ENCODE peak calls at places on chromosome 18, in nine cellular contexts. One of them, this sample, is unnamed.

GRCh38 chr18:55384551-55385275 is 203.3 kb downstream of the TCF4 start:
- DNase-seq in hepatocyte: no peak
- DNase-seq in AG04450: no peak
- DNase-seq in kidney: no peak
- DNase-seq in tibial artery: no peak
- DNase-seq in neural progenitor cell: peak
- DNase-seq in A673: peak
- DNase-seq in HCT116: no peak
- DNase-seq in foreskin fibroblast: no peak
- DNase-seq in this sample: no peak

GRCh38 chr18:65175681-65176080 is 575.1 kb upstream of the CDH7 start:
- DNase-seq in hepatocyte: no peak
- DNase-seq in AG04450: no peak
- DNase-seq in kidney: no peak
- DNase-seq in tibial artery: no peak
- DNase-seq in neural progenitor cell: no peak
- DNase-seq in A673: no peak
- DNase-seq in HCT116: no peak
- DNase-seq in foreskin fibroblast: no peak
- DNase-seq in this sample: no peak

GRCh38 chr18:11989174-11989573 is 7.9 kb downstream of the IMPA2 start:
- DNase-seq in hepatocyte: no peak
- DNase-seq in AG04450: no peak
- DNase-seq in kidney: peak
- DNase-seq in tibial artery: no peak
- DNase-seq in neural progenitor cell: no peak
- DNase-seq in A673: no peak
- DNase-seq in HCT116: no peak
- DNase-seq in foreskin fibroblast: no peak
- DNase-seq in this sample: no peak

GRCh38 chr18:45825258-45825744 is at the start of gene SIGLEC15:
- DNase-seq in hepatocyte: no peak
- DNase-seq in AG04450: no peak
- DNase-seq in kidney: peak
- DNase-seq in tibial artery: no peak
- DNase-seq in neural progenitor cell: no peak
- DNase-seq in A673: peak
- DNase-seq in HCT116: no peak
- DNase-seq in foreskin fibroblast: no peak
- DNase-seq in this sample: no peak

GRCh38 chr18:77100751-77101355 is 31.7 kb downstream of the MBP start:
- DNase-seq in hepatocyte: no peak
- DNase-seq in AG04450: no peak
- DNase-seq in kidney: no peak
- DNase-seq in tibial artery: no peak
- DNase-seq in neural progenitor cell: no peak
- DNase-seq in A673: no peak
- DNase-seq in HCT116: no peak
- DNase-seq in foreskin fibroblast: no peak
- DNase-seq in this sample: no peak

GRCh38 chr18:70332694-70333093 is 43.8 kb downstream of the SOCS6 start:
- DNase-seq in hepatocyte: no peak
- DNase-seq in AG04450: no peak
- DNase-seq in kidney: no peak
- DNase-seq in tibial artery: no peak
- DNase-seq in neural progenitor cell: no peak
- DNase-seq in A673: no peak
- DNase-seq in HCT116: no peak
- DNase-seq in foreskin fibroblast: peak
- DNase-seq in this sample: no peak

GRCh38 chr18:48944634-48945033 is 6.1 kb downstream of the SMAD7 start:
- DNase-seq in hepatocyte: peak
- DNase-seq in AG04450: no peak
- DNase-seq in kidney: no peak
- DNase-seq in tibial artery: no peak
- DNase-seq in neural progenitor cell: no peak
- DNase-seq in A673: no peak
- DNase-seq in HCT116: no peak
- DNase-seq in foreskin fibroblast: no peak
- DNase-seq in this sample: no peak

GRCh38 chr18:9612215-9612830 is 2.0 kb downstream of the PPP4R1 start:
- DNase-seq in hepatocyte: peak
- DNase-seq in AG04450: no peak
- DNase-seq in kidney: no peak
- DNase-seq in tibial artery: no peak
- DNase-seq in neural progenitor cell: peak
- DNase-seq in A673: peak
- DNase-seq in HCT116: peak
- DNase-seq in foreskin fibroblast: no peak
- DNase-seq in this sample: no peak

GRCh38 chr18:8215741-8216140 is 393.5 kb upstream of the RAB12 start:
- DNase-seq in hepatocyte: no peak
- DNase-seq in AG04450: no peak
- DNase-seq in kidney: no peak
- DNase-seq in tibial artery: no peak
- DNase-seq in neural progenitor cell: no peak
- DNase-seq in A673: no peak
- DNase-seq in HCT116: no peak
- DNase-seq in foreskin fibroblast: no peak
- DNase-seq in this sample: no peak

GRCh38 chr18:50297621-50298442 is 10.3 kb upstream of the CXXC1 start:
- DNase-seq in hepatocyte: peak
- DNase-seq in AG04450: no peak
- DNase-seq in kidney: peak
- DNase-seq in tibial artery: peak
- DNase-seq in neural progenitor cell: peak
- DNase-seq in A673: peak
- DNase-seq in HCT116: no peak
- DNase-seq in foreskin fibroblast: peak
- DNase-seq in this sample: no peak

GRCh38 chr18:51621103-51621969 is 423.9 kb upstream of the MEX3C start:
- DNase-seq in hepatocyte: peak
- DNase-seq in AG04450: no peak
- DNase-seq in kidney: no peak
- DNase-seq in tibial artery: no peak
- DNase-seq in neural progenitor cell: peak
- DNase-seq in A673: peak
- DNase-seq in HCT116: peak
- DNase-seq in foreskin fibroblast: peak
- DNase-seq in this sample: peak

GRCh38 chr18:48639772-48640432 is 101.1 kb downstream of the CTIF start:
- DNase-seq in hepatocyte: no peak
- DNase-seq in AG04450: no peak
- DNase-seq in kidney: no peak
- DNase-seq in tibial artery: no peak
- DNase-seq in neural progenitor cell: peak
- DNase-seq in A673: no peak
- DNase-seq in HCT116: no peak
- DNase-seq in foreskin fibroblast: no peak
- DNase-seq in this sample: no peak

GRCh38 chr18:37124511-37124910 is 295.6 kb downstream of the KIAA1328 start:
- DNase-seq in hepatocyte: no peak
- DNase-seq in AG04450: no peak
- DNase-seq in kidney: no peak
- DNase-seq in tibial artery: no peak
- DNase-seq in neural progenitor cell: no peak
- DNase-seq in A673: no peak
- DNase-seq in HCT116: no peak
- DNase-seq in foreskin fibroblast: peak
- DNase-seq in this sample: peak

GRCh38 chr18:7568426-7568825 is 1.3 kb downstream of the PTPRM start:
- DNase-seq in hepatocyte: peak
- DNase-seq in AG04450: no peak
- DNase-seq in kidney: peak
- DNase-seq in tibial artery: peak
- DNase-seq in neural progenitor cell: peak
- DNase-seq in A673: no peak
- DNase-seq in HCT116: no peak
- DNase-seq in foreskin fibroblast: peak
- DNase-seq in this sample: no peak

GRCh38 chr18:68969027-68969426 is 171.1 kb downstream of the CCDC102B start:
- DNase-seq in hepatocyte: no peak
- DNase-seq in AG04450: no peak
- DNase-seq in kidney: no peak
- DNase-seq in tibial artery: no peak
- DNase-seq in neural progenitor cell: no peak
- DNase-seq in A673: no peak
- DNase-seq in HCT116: no peak
- DNase-seq in foreskin fibroblast: no peak
- DNase-seq in this sample: no peak

GRCh38 chr18:4360221-4360715 is 94.8 kb downstream of the DLGAP1 start:
- DNase-seq in hepatocyte: no peak
- DNase-seq in AG04450: no peak
- DNase-seq in kidney: no peak
- DNase-seq in tibial artery: no peak
- DNase-seq in neural progenitor cell: no peak
- DNase-seq in A673: no peak
- DNase-seq in HCT116: no peak
- DNase-seq in foreskin fibroblast: no peak
- DNase-seq in this sample: no peak

GRCh38 chr18:51461956-51462355 is 264.5 kb upstream of the MEX3C start:
- DNase-seq in hepatocyte: peak
- DNase-seq in AG04450: no peak
- DNase-seq in kidney: no peak
- DNase-seq in tibial artery: no peak
- DNase-seq in neural progenitor cell: no peak
- DNase-seq in A673: no peak
- DNase-seq in HCT116: no peak
- DNase-seq in foreskin fibroblast: no peak
- DNase-seq in this sample: peak

GRCh38 chr18:21972281-21972680 is 197.1 kb upstream of the GATA6 start:
- DNase-seq in hepatocyte: no peak
- DNase-seq in AG04450: no peak
- DNase-seq in kidney: no peak
- DNase-seq in tibial artery: no peak
- DNase-seq in neural progenitor cell: no peak
- DNase-seq in A673: no peak
- DNase-seq in HCT116: no peak
- DNase-seq in foreskin fibroblast: no peak
- DNase-seq in this sample: no peak
- TF ChIP-seq CTCF in hepatocyte: no peak
- TF ChIP-seq CTCF in AG04450: no peak
- TF ChIP-seq CTCF in kidney: no peak
- TF ChIP-seq CTCF in tibial artery: no peak
- TF ChIP-seq CTCF in neural progenitor cell: no peak
- TF ChIP-seq CTCF in A673: no peak
- TF ChIP-seq CTCF in HCT116: no peak
- TF ChIP-seq CTCF in foreskin fibroblast: no peak
- TF ChIP-seq CTCF in this sample: no peak

GRCh38 chr18:24209558-24209957 is 70.7 kb downstream of the CABYR start:
- DNase-seq in hepatocyte: no peak
- DNase-seq in AG04450: no peak
- DNase-seq in kidney: no peak
- DNase-seq in tibial artery: no peak
- DNase-seq in neural progenitor cell: no peak
- DNase-seq in A673: no peak
- DNase-seq in HCT116: peak
- DNase-seq in foreskin fibroblast: no peak
- DNase-seq in this sample: no peak
- H3K4me3 ChIP-seq in hepatocyte: no peak
- H3K4me3 ChIP-seq in AG04450: no peak
- H3K4me3 ChIP-seq in kidney: no peak
- H3K4me3 ChIP-seq in tibial artery: no peak
- H3K4me3 ChIP-seq in neural progenitor cell: no peak
- H3K4me3 ChIP-seq in A673: no peak
- H3K4me3 ChIP-seq in HCT116: no peak
- H3K4me3 ChIP-seq in foreskin fibroblast: no peak
- H3K4me3 ChIP-seq in this sample: no peak

GRCh38 chr18:33755918-33756590 is 178.0 kb downstream of the ASXL3 start:
- DNase-seq in hepatocyte: peak
- DNase-seq in AG04450: peak
- DNase-seq in kidney: no peak
- DNase-seq in tibial artery: no peak
- DNase-seq in neural progenitor cell: no peak
- DNase-seq in A673: peak
- DNase-seq in HCT116: no peak
- DNase-seq in foreskin fibroblast: peak
- DNase-seq in this sample: no peak

GRCh38 chr18:33757037-33757436 is 179.0 kb downstream of the ASXL3 start:
- DNase-seq in hepatocyte: no peak
- DNase-seq in AG04450: no peak
- DNase-seq in kidney: no peak
- DNase-seq in tibial artery: no peak
- DNase-seq in neural progenitor cell: no peak
- DNase-seq in A673: no peak
- DNase-seq in HCT116: no peak
- DNase-seq in foreskin fibroblast: peak
- DNase-seq in this sample: no peak

GRCh38 chr18:33749831-33750230 is 171.8 kb downstream of the ASXL3 start:
- DNase-seq in hepatocyte: no peak
- DNase-seq in AG04450: no peak
- DNase-seq in kidney: no peak
- DNase-seq in tibial artery: no peak
- DNase-seq in neural progenitor cell: no peak
- DNase-seq in A673: no peak
- DNase-seq in HCT116: no peak
- DNase-seq in foreskin fibroblast: no peak
- DNase-seq in this sample: no peak

GRCh38 chr18:33746261-33746660 is 168.2 kb downstream of the ASXL3 start:
- DNase-seq in hepatocyte: no peak
- DNase-seq in AG04450: no peak
- DNase-seq in kidney: no peak
- DNase-seq in tibial artery: no peak
- DNase-seq in neural progenitor cell: no peak
- DNase-seq in A673: no peak
- DNase-seq in HCT116: no peak
- DNase-seq in foreskin fibroblast: no peak
- DNase-seq in this sample: no peak

DNA sequence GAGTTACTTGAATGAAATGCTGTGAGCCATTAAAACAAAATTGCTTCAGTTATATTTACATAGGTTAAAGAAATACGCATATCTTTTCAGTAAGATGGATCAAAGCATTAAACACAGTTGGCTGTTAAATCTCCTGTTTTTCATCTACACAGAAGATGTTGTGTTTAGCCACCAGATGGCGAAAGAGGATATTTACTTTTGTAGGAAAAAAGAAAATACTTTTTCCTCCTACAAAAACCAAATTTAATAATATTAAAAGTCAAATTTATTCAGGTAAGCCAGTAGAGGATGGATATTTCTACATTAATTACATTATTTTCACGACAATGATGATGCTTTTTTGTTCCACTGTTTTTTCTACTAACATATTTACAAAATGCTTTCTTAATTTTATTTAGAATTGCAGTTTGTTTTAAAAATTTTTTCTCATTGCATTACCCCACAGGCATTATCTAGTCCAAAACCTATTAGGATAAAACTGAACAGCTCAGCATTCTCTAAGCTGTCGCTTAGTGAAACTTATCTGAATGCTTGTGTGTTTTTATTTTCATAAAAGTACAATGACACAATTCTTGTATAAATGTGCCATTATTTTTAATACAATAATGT is 173.7 kb downstream of the ASXL3 start:
- DNase-seq in hepatocyte: peak
- DNase-seq in AG04450: no peak
- DNase-seq in kidney: no peak
- DNase-seq in tibial artery: no peak
- DNase-seq in neural progenitor cell: peak
- DNase-seq in A673: peak
- DNase-seq in HCT116: no peak
- DNase-seq in foreskin fibroblast: peak
- DNase-seq in this sample: no peak
- TF ChIP-seq CTCF in hepatocyte: peak
- TF ChIP-seq CTCF in AG04450: peak
- TF ChIP-seq CTCF in kidney: no peak
- TF ChIP-seq CTCF in tibial artery: no peak
- TF ChIP-seq CTCF in neural progenitor cell: peak
- TF ChIP-seq CTCF in A673: peak
- TF ChIP-seq CTCF in HCT116: no peak
- TF ChIP-seq CTCF in foreskin fibroblast: peak
- TF ChIP-seq CTCF in this sample: peak

GRCh38 chr18:24530630-24531111 is 70.2 kb downstream of the HRH4 start:
- DNase-seq in hepatocyte: peak
- DNase-seq in AG04450: no peak
- DNase-seq in kidney: no peak
- DNase-seq in tibial artery: no peak
- DNase-seq in neural progenitor cell: no peak
- DNase-seq in A673: peak
- DNase-seq in HCT116: peak
- DNase-seq in foreskin fibroblast: peak
- DNase-seq in this sample: peak
- H3K4me3 ChIP-seq in hepatocyte: no peak
- H3K4me3 ChIP-seq in AG04450: no peak
- H3K4me3 ChIP-seq in kidney: no peak
- H3K4me3 ChIP-seq in tibial artery: no peak
- H3K4me3 ChIP-seq in neural progenitor cell: no peak
- H3K4me3 ChIP-seq in A673: no peak
- H3K4me3 ChIP-seq in HCT116: no peak
- H3K4me3 ChIP-seq in foreskin fibroblast: no peak
- H3K4me3 ChIP-seq in this sample: peak

This sample was measured in retinal pigment epithelial cell.